ENCODE peak calls at places on chromosomes 7 and 10, in seven cellular contexts. W is GM23338; L is skeletal muscle cell; J is CD8-positive, alpha-beta T cell; B is spleen; F is kidney epithelial cell; O is mesenchymal stem cell. V is an unnamed sample.

GRCh38 chr7:8261711-8262695 is at the start of gene ICA1:
- DNase-seq in W (peak; percentile 89), L (no peak), J (no peak), B (peak; percentile 89), F (no peak), O (peak; percentile 51), V (peak; percentile 70)

GRCh38 chr10:88980836-88981235 is 9.8 kb upstream of the FAS start:
- DNase-seq in W (no peak), L (no peak), J (no peak), B (no peak), F (no peak), O (no peak), V (no peak)

GRCh38 chr10:118874171-118874570 is 119.4 kb upstream of the CACUL1 start:
- DNase-seq in W (no peak), L (no peak), J (no peak), B (no peak), F (no peak), O (no peak), V (no peak)

GRCh38 chr10:8919291-8919690 is 864.8 kb downstream of the GATA3 start:
- DNase-seq in W (no peak), L (no peak), J (no peak), B (no peak), F (no peak), O (peak; percentile 71), V (no peak)

GRCh38 chr7:112930787-112931186 is 140.6 kb upstream of the TMEM168 start:
- DNase-seq in W (no peak), L (peak; percentile 48), J (no peak), B (no peak), F (no peak), O (peak; percentile 64), V (no peak)

GRCh38 chr7:143979359-143979758 is 20.8 kb upstream of the OR6B1 start:
- DNase-seq in W (no peak), L (peak; percentile 20), J (no peak), B (no peak), F (peak; percentile 9), O (peak; percentile 22), V (no peak)

GRCh38 chr10:114995468-114995867 is 57.5 kb downstream of the TRUB1 start:
- DNase-seq in W (no peak), L (no peak), J (no peak), B (no peak), F (no peak), O (peak; percentile 53), V (no peak)

GRCh38 chr7:138324905-138325304 is 135.2 kb upstream of the TRIM24 start:
- DNase-seq in W (no peak), L (no peak), J (no peak), B (no peak), F (no peak), O (no peak), V (no peak)

GRCh38 chr10:130022071-130022470 is 58.0 kb upstream of the EBF3 start:
- DNase-seq in W (no peak), L (no peak), J (no peak), B (no peak), F (no peak), O (no peak), V (no peak)

GRCh38 chr7:117008849-117009531 is 55.7 kb downstream of the ST7 start:
- DNase-seq in W (no peak), L (peak; percentile 49), J (no peak), B (no peak), F (peak; percentile 35), O (peak; percentile 87), V (no peak)

GRCh38 chr10:132738454-132739224 is 47.3 kb downstream of the NKX6-2 start:
- DNase-seq in W (no peak), L (no peak), J (no peak), B (no peak), F (no peak), O (no peak), V (no peak)

GRCh38 chr10:87915406-87915805 is 52.0 kb downstream of the PTEN start:
- DNase-seq in W (peak; percentile 69), L (no peak), J (no peak), B (no peak), F (no peak), O (no peak), V (no peak)

GRCh38 chr10:49083256-49083655 is 32.1 kb downstream of the VSTM4 start:
- DNase-seq in W (no peak), L (no peak), J (no peak), B (no peak), F (no peak), O (no peak), V (peak; percentile 65)

GRCh38 chr7:91383186-91383585 is 119.0 kb downstream of the FZD1 start:
- DNase-seq in W (no peak), L (peak; percentile 68), J (no peak), B (no peak), F (no peak), O (no peak), V (no peak)

GRCh38 chr10:91924212-91925021 is 847 bp downstream of the BTAF1 start:
- DNase-seq in W (peak; percentile 62), L (no peak), J (no peak), B (no peak), F (no peak), O (peak; percentile 58), V (no peak)

DNA sequence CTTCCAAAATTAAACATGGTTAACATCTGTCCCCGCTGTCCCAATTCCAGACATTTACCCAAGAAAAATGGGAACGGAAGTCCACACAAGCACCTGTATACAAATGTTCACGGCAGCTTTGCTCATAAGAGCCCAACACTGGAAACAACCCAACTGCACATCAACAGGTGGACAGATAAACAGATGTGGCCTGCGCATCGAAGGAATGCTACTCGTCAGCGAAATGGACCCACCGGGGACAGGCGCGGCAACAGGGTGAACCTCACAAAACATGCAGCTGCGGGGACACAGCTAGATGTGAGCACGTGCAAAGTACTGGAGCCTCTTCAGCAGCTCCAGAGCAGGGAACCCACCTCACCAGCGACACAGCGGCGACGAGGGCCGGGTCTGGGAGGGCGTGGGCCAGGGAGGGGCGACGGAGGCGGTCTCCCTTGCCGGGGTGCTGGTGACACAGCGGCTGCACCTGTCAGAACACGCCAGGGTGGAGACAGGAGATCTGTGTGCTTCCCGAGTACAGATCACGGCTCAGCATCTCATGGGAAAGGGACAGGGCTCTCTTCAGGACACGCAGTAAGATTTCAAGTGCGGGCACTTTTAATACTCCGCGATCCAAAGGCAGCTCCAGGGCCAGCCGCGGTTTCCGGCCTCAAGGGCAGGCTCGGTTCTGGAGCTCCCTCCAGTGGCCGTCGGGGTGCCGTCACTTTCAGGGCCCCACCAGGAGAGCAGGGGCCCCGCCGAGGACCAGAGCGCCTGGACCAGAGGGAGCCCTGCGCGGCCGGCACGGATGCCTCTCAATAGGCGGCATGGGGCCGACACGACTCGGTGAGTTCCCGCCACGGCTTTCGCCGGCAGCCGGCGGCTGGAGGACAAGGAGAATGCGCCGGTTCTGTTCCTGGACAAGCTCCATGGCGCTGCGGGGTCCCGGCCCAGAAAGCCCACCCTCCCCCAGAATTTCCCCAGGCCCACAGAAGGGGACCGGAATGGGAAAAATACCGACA is 21.2 kb downstream of the GPR146 start:
- DNase-seq in W (peak; percentile 94), L (no peak), J (peak; percentile 74), B (peak; percentile 93), F (no peak), O (peak; percentile 68), V (peak; percentile 86)
- H3K4me3 ChIP-seq in W (no peak overlapping the region), L (no peak overlapping the region), J (peak overlapping the region; percentile 42), B (peak overlapping the region; percentile 27), F (no peak overlapping the region), O (peak overlapping the region; percentile 63), V (peak overlapping the region; percentile 39)

DNA sequence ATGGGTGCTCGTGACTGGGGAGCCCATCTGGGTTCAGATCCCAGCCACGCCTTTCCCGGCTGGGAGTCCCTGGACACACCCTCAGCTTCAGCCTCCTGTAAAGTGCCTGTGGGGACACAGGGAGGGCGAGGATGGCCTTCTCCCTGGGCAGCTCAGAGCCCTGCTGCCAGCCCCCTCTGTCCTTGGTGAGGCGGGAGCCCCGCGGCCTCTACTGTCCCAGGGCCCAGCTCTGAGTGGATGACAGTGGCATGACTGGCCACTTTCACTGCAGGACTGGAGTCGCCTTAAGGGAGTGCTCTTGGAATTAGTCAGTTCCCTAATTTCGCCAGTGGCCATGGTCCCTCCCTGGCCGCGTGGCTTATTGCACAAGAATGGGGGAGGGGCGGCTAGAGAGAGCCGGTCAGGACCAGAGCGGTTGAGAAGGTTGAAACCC is 4.6 kb downstream of the BRI3 start:
- DNase-seq in W (no peak), L (no peak), J (no peak), B (peak; percentile 83), F (no peak), O (peak; percentile 76), V (peak; percentile 88)
- H3K4me3 ChIP-seq in W (no peak overlapping the region), L (no peak overlapping the region), J (no peak overlapping the region), B (peak overlapping the region; percentile 85), F (no peak overlapping the region), O (peak overlapping the region; percentile 91), V (peak overlapping the region; percentile 90)

GRCh38 chr7:140640060-140640611 is 477 bp downstream of the DENND2A start:
- DNase-seq in W (peak; percentile 74), L (no peak), J (no peak), B (peak; percentile 82), F (no peak), O (peak; percentile 66), V (peak; percentile 57)

GRCh38 chr7:140640727-140641531 is at the start of gene DENND2A:
- DNase-seq in W (peak; percentile 90), L (no peak), J (no peak), B (peak; percentile 81), F (no peak), O (peak; percentile 87), V (peak; percentile 84)

GRCh38 chr7:140635821-140636220 is 4.8 kb downstream of the DENND2A start:
- DNase-seq in W (peak; percentile 56), L (no peak), J (no peak), B (no peak), F (no peak), O (no peak), V (no peak)

GRCh38 chr7:140639366-140640053 is 1.1 kb downstream of the DENND2A start:
- DNase-seq in W (peak; percentile 51), L (no peak), J (no peak), B (peak; percentile 62), F (no peak), O (peak; percentile 84), V (peak; percentile 76)

GRCh38 chr7:140638311-140638791 is 2.3 kb downstream of the DENND2A start:
- DNase-seq in W (peak; percentile 69), L (no peak), J (no peak), B (peak; percentile 46), F (no peak), O (peak; percentile 84), V (peak; percentile 54)
- H3K4me3 ChIP-seq in W (no peak overlapping the region), L (no peak overlapping the region), J (no peak overlapping the region), B (no peak overlapping the region), F (no peak overlapping the region), O (peak overlapping the region; percentile 93), V (peak overlapping the region; percentile 68)

GRCh38 chr10:19819419-19820033 is 3.3 kb downstream of the PLXDC2 start:
- DNase-seq in W (peak; percentile 56), L (no peak), J (no peak), B (no peak), F (no peak), O (peak; percentile 75), V (no peak)
- H3K4me3 ChIP-seq in W (peak overlapping the region; percentile 82), L (no peak overlapping the region), J (no peak overlapping the region), B (no peak overlapping the region), F (no peak overlapping the region), O (no peak overlapping the region), V (peak overlapping the region; percentile 83)

GRCh38 chr7:73539709-73540108 is 17.6 kb upstream of the BAZ1B start:
- DNase-seq in W (no peak), L (no peak), J (no peak), B (no peak), F (no peak), O (no peak), V (no peak)
- H3K4me3 ChIP-seq in W (no peak overlapping the region), L (no peak overlapping the region), J (no peak overlapping the region), B (no peak overlapping the region), F (no peak overlapping the region), O (no peak overlapping the region), V (no peak overlapping the region)

V was measured in psoas muscle.